ENCODE peak calls at places on chromosomes 3 and 15, in ten cellular contexts. J is epithelial cell of esophagus, I is RWPE1, T is Peyer's patch, G is hepatocyte, B is foreskin keratinocyte, O is GM13977, A is lower lobe of right lung, C is spleen, U is thoracic aorta. D is an unnamed sample.

GRCh38 chr3:15081960-15082664 is 16.8 kb downstream of the RBSN start:
- DNase-seq in J (peak; percentile 70), I (no peak), T (no peak), G (no peak), B (no peak), O (no peak), A (peak; percentile 64), C (no peak), U (no peak), D (no peak)

GRCh38 chr15:52289629-52290081 is 5.9 kb downstream of the MYO5C start:
- DNase-seq in J (peak; percentile 36), I (peak; percentile 25), T (no peak), G (no peak), B (no peak), O (no peak), A (peak; percentile 63), C (no peak), U (no peak), D (no peak)

GRCh38 chr3:19154693-19155250 is 6.5 kb downstream of the KCNH8 start:
- DNase-seq in J (no peak), I (no peak), T (no peak), G (no peak), B (no peak), O (no peak), A (no peak), C (no peak), U (no peak), D (no peak)

GRCh38 chr3:157494581-157495281 is 8.5 kb downstream of the VEPH1 start:
- DNase-seq in J (peak; percentile 6), I (no peak), T (no peak), G (no peak), B (no peak), O (no peak), A (no peak), C (no peak), U (no peak), D (no peak)

GRCh38 chr3:13457593-13457992 is 22.5 kb upstream of the HDAC11 start:
- DNase-seq in J (no peak), I (no peak), T (no peak), G (no peak), B (no peak), O (no peak), A (no peak), C (no peak), U (no peak), D (no peak)

GRCh38 chr3:24519368-24520100 is 24.9 kb upstream of the THRB start:
- DNase-seq in J (no peak), I (no peak), T (no peak), G (no peak), B (no peak), O (peak; percentile 61), A (no peak), C (no peak), U (no peak), D (peak; percentile 40)

GRCh38 chr15:73388256-73388781 is 19.6 kb upstream of the HCN4 start:
- DNase-seq in J (peak; percentile 58), I (peak; percentile 84), T (no peak), G (peak; percentile 55), B (peak; percentile 76), O (no peak), A (no peak), C (no peak), U (no peak), D (no peak)

GRCh38 chr3:123310741-123311140 is 109.0 kb downstream of the SEC22A start:
- DNase-seq in J (no peak), I (no peak), T (no peak), G (no peak), B (no peak), O (no peak), A (peak; percentile 7), C (no peak), U (no peak), D (no peak)

GRCh38 chr15:40046721-40047412 is 7.9 kb upstream of the SRP14 start:
- DNase-seq in J (peak; percentile 87), I (peak; percentile 83), T (no peak), G (no peak), B (peak; percentile 68), O (no peak), A (no peak), C (peak; percentile 19), U (no peak), D (no peak)

GRCh38 chr3:148992027-148992634 is 791 bp downstream of the GYG1 start:
- DNase-seq in J (peak; percentile 27), I (peak; percentile 30), T (peak; percentile 74), G (peak; percentile 74), B (no peak), O (peak; percentile 50), A (peak; percentile 72), C (peak; percentile 92), U (peak; percentile 20), D (peak; percentile 53)

GRCh38 chr15:80803580-80804525 is 24.7 kb downstream of the CEMIP start:
- DNase-seq in J (no peak), I (no peak), T (no peak), G (no peak), B (no peak), O (no peak), A (no peak), C (no peak), U (no peak), D (no peak)

GRCh38 chr15:76169013-76169412 is 109.2 kb downstream of the TMEM266 start:
- DNase-seq in J (peak; percentile 37), I (no peak), T (no peak), G (no peak), B (no peak), O (peak; percentile 53), A (no peak), C (no peak), U (no peak), D (no peak)

GRCh38 chr3:52055537-52056351 is 627 bp downstream of the DUSP7 start:
- DNase-seq in J (peak; percentile 51), I (no peak), T (peak; percentile 68), G (peak; percentile 82), B (no peak), O (peak; percentile 73), A (peak; percentile 74), C (peak; percentile 93), U (no peak), D (peak; percentile 72)

GRCh38 chr3:52054689-52055511 is 1.5 kb downstream of the DUSP7 start:
- DNase-seq in J (peak; percentile 35), I (no peak), T (peak; percentile 50), G (no peak), B (no peak), O (no peak), A (no peak), C (peak; percentile 84), U (no peak), D (no peak)

GRCh38 chr3:52051444-52051843 is 4.9 kb downstream of the DUSP7 start:
- DNase-seq in J (no peak), I (no peak), T (no peak), G (no peak), B (no peak), O (no peak), A (no peak), C (peak; percentile 86), U (no peak), D (no peak)

GRCh38 chr3:52052831-52053306 is 3.5 kb downstream of the DUSP7 start:
- DNase-seq in J (peak; percentile 77), I (peak; percentile 47), T (peak; percentile 93), G (peak; percentile 65), B (peak; percentile 38), O (peak; percentile 46), A (peak; percentile 92), C (peak; percentile 94), U (peak; percentile 78), D (peak; percentile 63)

DNA sequence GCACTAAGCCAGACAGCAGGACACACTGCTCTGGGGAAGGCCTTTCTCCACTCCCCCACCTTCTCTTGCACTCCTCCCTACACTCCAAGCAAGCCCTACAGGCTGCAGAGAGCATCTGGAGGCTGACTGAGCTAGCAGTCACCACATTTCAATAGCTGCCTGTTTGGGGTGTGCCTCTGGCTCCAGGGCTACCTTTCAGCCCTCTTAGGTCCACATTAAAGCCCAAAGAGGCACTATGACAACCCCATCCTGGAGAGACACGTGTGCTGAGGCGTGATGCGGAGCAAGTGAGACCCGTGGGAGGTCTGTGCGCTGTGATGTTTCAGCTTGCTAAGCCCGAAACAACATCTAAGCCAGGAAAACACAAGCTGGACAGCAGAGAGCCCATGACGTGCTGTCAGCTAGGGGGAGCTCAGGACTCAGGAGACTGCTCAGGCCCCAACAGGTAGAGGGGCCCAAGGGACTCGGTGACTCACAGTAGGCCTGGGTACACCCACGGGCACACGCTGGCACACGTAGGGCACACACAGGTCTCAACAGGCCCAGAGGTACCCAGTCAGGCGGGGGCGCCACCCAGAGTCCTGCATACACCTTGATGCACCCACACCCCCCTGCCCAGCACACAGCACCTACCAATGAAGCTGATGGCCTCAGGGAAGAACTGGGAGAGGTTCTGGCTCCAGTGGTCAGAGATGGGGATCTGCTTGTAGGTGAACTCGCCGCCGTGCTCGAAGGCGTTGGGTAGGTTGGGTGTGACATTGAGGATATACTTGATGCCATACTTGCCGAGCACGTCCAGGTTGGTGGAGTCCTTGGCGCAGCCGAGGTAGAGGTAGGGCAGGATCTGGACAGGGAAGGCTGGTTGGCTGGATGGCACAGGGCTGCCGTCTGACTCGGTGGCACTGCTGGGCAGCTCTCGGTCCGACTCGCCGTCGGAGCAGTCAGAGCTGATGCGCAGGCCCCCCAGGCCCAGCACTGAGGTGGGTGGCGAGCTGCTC is 2.8 kb downstream of the DUSP7 start:
- DNase-seq in J (peak; percentile 100), I (peak; percentile 85), T (peak; percentile 55), G (no peak), B (peak; percentile 93), O (peak; percentile 66), A (peak; percentile 57), C (peak; percentile 84), U (no peak), D (peak; percentile 68)
- TF ChIP-seq CTCF in J (peak; percentile 64), I (peak; percentile 57), T (no peak), G (peak; percentile 40), B (peak; percentile 94), O (peak; percentile 79), A (peak; percentile 9), C (no peak), U (no peak), D (peak; percentile 82)

GRCh38 chr15:32029862-32030781 is at the start of gene CHRNA7:
- DNase-seq in J (peak; percentile 27), I (peak; percentile 71), T (peak; percentile 75), G (peak; percentile 88), B (no peak), O (peak; percentile 54), A (peak; percentile 70), C (peak; percentile 79), U (no peak), D (peak; percentile 59)
- TF ChIP-seq CTCF in J (no peak), I (peak; percentile 19), T (peak; percentile 51), G (peak; percentile 29), B (peak; percentile 30), O (no peak), A (peak; percentile 25), C (no peak), U (peak; percentile 45), D (no peak)

DNA sequence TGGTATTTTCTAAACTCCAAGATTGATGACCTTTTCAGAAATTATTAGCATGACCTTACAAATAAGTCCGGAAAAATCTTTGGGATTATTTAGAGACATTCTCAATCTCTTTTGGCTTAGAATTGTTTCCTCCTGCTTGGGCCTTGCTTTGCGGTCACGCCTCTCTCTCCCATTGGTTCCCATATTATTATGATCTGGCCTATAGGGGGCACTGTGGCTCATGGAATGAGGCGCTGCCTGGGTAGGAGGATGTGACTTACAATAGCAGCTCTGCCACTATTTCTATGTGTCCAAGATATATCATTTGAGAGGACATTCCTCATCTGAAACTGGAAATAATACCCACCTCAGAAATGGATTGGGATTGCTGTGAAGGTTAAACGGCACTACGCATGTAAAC is 464.9 kb downstream of the MFSD1 start:
- DNase-seq in J (peak; percentile 72), I (peak; percentile 15), T (no peak), G (peak; percentile 58), B (peak; percentile 16), O (no peak), A (no peak), C (no peak), U (no peak), D (peak; percentile 13)
- TF ChIP-seq CTCF in J (peak; percentile 48), I (no peak), T (peak; percentile 20), G (peak; percentile 40), B (peak; percentile 75), O (peak; percentile 49), A (peak; percentile 25), C (no peak), U (no peak), D (peak; percentile 20)

GRCh38 chr15:78303729-78304486 is 4.5 kb upstream of the SKIC8 start:
- DNase-seq in J (no peak), I (no peak), T (no peak), G (no peak), B (no peak), O (no peak), A (no peak), C (no peak), U (no peak), D (no peak)
- TF ChIP-seq CTCF in J (no peak), I (no peak), T (no peak), G (no peak), B (no peak), O (no peak), A (no peak), C (no peak), U (no peak), D (no peak)

D was measured in GM13976.